ENCODE peak calls at places on chromosome 20, in nine cellular contexts. One of them, this sample, is unnamed.

GRCh38 chr20:19964289-19965263 is 52.6 kb upstream of the NAA20 start:
- DNase-seq in WERI-Rb-1: no peak
- DNase-seq in A549: peak
- DNase-seq in transverse colon: peak
- DNase-seq in adrenal gland: peak
- DNase-seq in heart right ventricle: no peak
- DNase-seq in dorsolateral prefrontal cortex: no peak
- DNase-seq in OCI-LY7: no peak
- DNase-seq in foreskin keratinocyte: peak
- DNase-seq in this sample: peak

GRCh38 chr20:14687317-14687716 is 349.9 kb upstream of the FLRT3 start:
- DNase-seq in WERI-Rb-1: no peak
- DNase-seq in A549: no peak
- DNase-seq in transverse colon: no peak
- DNase-seq in adrenal gland: no peak
- DNase-seq in heart right ventricle: no peak
- DNase-seq in dorsolateral prefrontal cortex: no peak
- DNase-seq in OCI-LY7: no peak
- DNase-seq in foreskin keratinocyte: peak
- DNase-seq in this sample: peak

GRCh38 chr20:64209148-64209547 is 44.9 kb downstream of the MYT1 start:
- DNase-seq in WERI-Rb-1: no peak
- DNase-seq in A549: no peak
- DNase-seq in transverse colon: no peak
- DNase-seq in adrenal gland: no peak
- DNase-seq in heart right ventricle: no peak
- DNase-seq in dorsolateral prefrontal cortex: no peak
- DNase-seq in OCI-LY7: no peak
- DNase-seq in foreskin keratinocyte: no peak
- DNase-seq in this sample: no peak

GRCh38 chr20:41398408-41398807 is 31.8 kb upstream of the EMILIN3 start:
- DNase-seq in WERI-Rb-1: no peak
- DNase-seq in A549: no peak
- DNase-seq in transverse colon: peak
- DNase-seq in adrenal gland: no peak
- DNase-seq in heart right ventricle: no peak
- DNase-seq in dorsolateral prefrontal cortex: no peak
- DNase-seq in OCI-LY7: no peak
- DNase-seq in foreskin keratinocyte: no peak
- DNase-seq in this sample: no peak

GRCh38 chr20:63567382-63568169 is 6.5 kb downstream of the HELZ2 start:
- DNase-seq in WERI-Rb-1: no peak
- DNase-seq in A549: no peak
- DNase-seq in transverse colon: peak
- DNase-seq in adrenal gland: no peak
- DNase-seq in heart right ventricle: no peak
- DNase-seq in dorsolateral prefrontal cortex: no peak
- DNase-seq in OCI-LY7: peak
- DNase-seq in foreskin keratinocyte: no peak
- DNase-seq in this sample: no peak

GRCh38 chr20:3162080-3162611 is 2.5 kb upstream of the FASTKD5 start:
- DNase-seq in WERI-Rb-1: peak
- DNase-seq in A549: no peak
- DNase-seq in transverse colon: no peak
- DNase-seq in adrenal gland: no peak
- DNase-seq in heart right ventricle: no peak
- DNase-seq in dorsolateral prefrontal cortex: no peak
- DNase-seq in OCI-LY7: no peak
- DNase-seq in foreskin keratinocyte: no peak
- DNase-seq in this sample: no peak

GRCh38 chr20:41697861-41698559 is 79.8 kb upstream of the CHD6 start:
- DNase-seq in WERI-Rb-1: peak
- DNase-seq in A549: no peak
- DNase-seq in transverse colon: no peak
- DNase-seq in adrenal gland: no peak
- DNase-seq in heart right ventricle: no peak
- DNase-seq in dorsolateral prefrontal cortex: no peak
- DNase-seq in OCI-LY7: peak
- DNase-seq in foreskin keratinocyte: peak
- DNase-seq in this sample: peak

GRCh38 chr20:33908351-33908750 is 85.4 kb upstream of the RALY start:
- DNase-seq in WERI-Rb-1: no peak
- DNase-seq in A549: no peak
- DNase-seq in transverse colon: no peak
- DNase-seq in adrenal gland: no peak
- DNase-seq in heart right ventricle: no peak
- DNase-seq in dorsolateral prefrontal cortex: no peak
- DNase-seq in OCI-LY7: no peak
- DNase-seq in foreskin keratinocyte: no peak
- DNase-seq in this sample: no peak

GRCh38 chr20:33437141-33437911 is 6.2 kb downstream of the SNTA1 start:
- DNase-seq in WERI-Rb-1: no peak
- DNase-seq in A549: no peak
- DNase-seq in transverse colon: no peak
- DNase-seq in adrenal gland: no peak
- DNase-seq in heart right ventricle: peak
- DNase-seq in dorsolateral prefrontal cortex: peak
- DNase-seq in OCI-LY7: no peak
- DNase-seq in foreskin keratinocyte: no peak
- DNase-seq in this sample: no peak

GRCh38 chr20:62155428-62156253 is 12.1 kb downstream of the SS18L1 start:
- DNase-seq in WERI-Rb-1: no peak
- DNase-seq in A549: no peak
- DNase-seq in transverse colon: no peak
- DNase-seq in adrenal gland: no peak
- DNase-seq in heart right ventricle: no peak
- DNase-seq in dorsolateral prefrontal cortex: no peak
- DNase-seq in OCI-LY7: no peak
- DNase-seq in foreskin keratinocyte: peak
- DNase-seq in this sample: peak

GRCh38 chr20:47272893-47273590 is 83.5 kb downstream of the ZMYND8 start:
- DNase-seq in WERI-Rb-1: peak
- DNase-seq in A549: peak
- DNase-seq in transverse colon: peak
- DNase-seq in adrenal gland: peak
- DNase-seq in heart right ventricle: no peak
- DNase-seq in dorsolateral prefrontal cortex: no peak
- DNase-seq in OCI-LY7: peak
- DNase-seq in foreskin keratinocyte: peak
- DNase-seq in this sample: peak

GRCh38 chr20:47503685-47504084 is 2.0 kb downstream of the NCOA3 start:
- DNase-seq in WERI-Rb-1: no peak
- DNase-seq in A549: no peak
- DNase-seq in transverse colon: no peak
- DNase-seq in adrenal gland: no peak
- DNase-seq in heart right ventricle: no peak
- DNase-seq in dorsolateral prefrontal cortex: no peak
- DNase-seq in OCI-LY7: peak
- DNase-seq in foreskin keratinocyte: no peak
- DNase-seq in this sample: no peak

GRCh38 chr20:57223648-57224489 is 42.6 kb downstream of the BMP7 start:
- DNase-seq in WERI-Rb-1: no peak
- DNase-seq in A549: no peak
- DNase-seq in transverse colon: peak
- DNase-seq in adrenal gland: peak
- DNase-seq in heart right ventricle: peak
- DNase-seq in dorsolateral prefrontal cortex: no peak
- DNase-seq in OCI-LY7: peak
- DNase-seq in foreskin keratinocyte: peak
- DNase-seq in this sample: peak

GRCh38 chr20:61436674-61437279 is 184.7 kb downstream of the CDH4 start:
- DNase-seq in WERI-Rb-1: no peak
- DNase-seq in A549: no peak
- DNase-seq in transverse colon: no peak
- DNase-seq in adrenal gland: no peak
- DNase-seq in heart right ventricle: no peak
- DNase-seq in dorsolateral prefrontal cortex: no peak
- DNase-seq in OCI-LY7: no peak
- DNase-seq in foreskin keratinocyte: peak
- DNase-seq in this sample: peak

GRCh38 chr20:17808782-17809181 is 109.0 kb downstream of the BANF2 start:
- DNase-seq in WERI-Rb-1: no peak
- DNase-seq in A549: no peak
- DNase-seq in transverse colon: no peak
- DNase-seq in adrenal gland: no peak
- DNase-seq in heart right ventricle: peak
- DNase-seq in dorsolateral prefrontal cortex: no peak
- DNase-seq in OCI-LY7: no peak
- DNase-seq in foreskin keratinocyte: no peak
- DNase-seq in this sample: no peak
- H3K27ac ChIP-seq in WERI-Rb-1: no peak
- H3K27ac ChIP-seq in A549: no peak
- H3K27ac ChIP-seq in transverse colon: peak
- H3K27ac ChIP-seq in adrenal gland: no peak
- H3K27ac ChIP-seq in heart right ventricle: peak
- H3K27ac ChIP-seq in dorsolateral prefrontal cortex: no peak
- H3K27ac ChIP-seq in OCI-LY7: no peak
- H3K27ac ChIP-seq in foreskin keratinocyte: no peak
- H3K27ac ChIP-seq in this sample: no peak

GRCh38 chr20:37956099-37956498 is 53.2 kb downstream of the VSTM2L start:
- DNase-seq in WERI-Rb-1: no peak
- DNase-seq in A549: no peak
- DNase-seq in transverse colon: no peak
- DNase-seq in adrenal gland: no peak
- DNase-seq in heart right ventricle: no peak
- DNase-seq in dorsolateral prefrontal cortex: no peak
- DNase-seq in OCI-LY7: no peak
- DNase-seq in foreskin keratinocyte: no peak
- DNase-seq in this sample: no peak
- TF ChIP-seq CTCF in WERI-Rb-1: no peak
- TF ChIP-seq CTCF in A549: no peak
- TF ChIP-seq CTCF in transverse colon: no peak
- TF ChIP-seq CTCF in adrenal gland: no peak
- TF ChIP-seq CTCF in heart right ventricle: no peak
- TF ChIP-seq CTCF in dorsolateral prefrontal cortex: no peak
- TF ChIP-seq CTCF in OCI-LY7: no peak
- TF ChIP-seq CTCF in foreskin keratinocyte: no peak
- TF ChIP-seq CTCF in this sample: no peak

DNA sequence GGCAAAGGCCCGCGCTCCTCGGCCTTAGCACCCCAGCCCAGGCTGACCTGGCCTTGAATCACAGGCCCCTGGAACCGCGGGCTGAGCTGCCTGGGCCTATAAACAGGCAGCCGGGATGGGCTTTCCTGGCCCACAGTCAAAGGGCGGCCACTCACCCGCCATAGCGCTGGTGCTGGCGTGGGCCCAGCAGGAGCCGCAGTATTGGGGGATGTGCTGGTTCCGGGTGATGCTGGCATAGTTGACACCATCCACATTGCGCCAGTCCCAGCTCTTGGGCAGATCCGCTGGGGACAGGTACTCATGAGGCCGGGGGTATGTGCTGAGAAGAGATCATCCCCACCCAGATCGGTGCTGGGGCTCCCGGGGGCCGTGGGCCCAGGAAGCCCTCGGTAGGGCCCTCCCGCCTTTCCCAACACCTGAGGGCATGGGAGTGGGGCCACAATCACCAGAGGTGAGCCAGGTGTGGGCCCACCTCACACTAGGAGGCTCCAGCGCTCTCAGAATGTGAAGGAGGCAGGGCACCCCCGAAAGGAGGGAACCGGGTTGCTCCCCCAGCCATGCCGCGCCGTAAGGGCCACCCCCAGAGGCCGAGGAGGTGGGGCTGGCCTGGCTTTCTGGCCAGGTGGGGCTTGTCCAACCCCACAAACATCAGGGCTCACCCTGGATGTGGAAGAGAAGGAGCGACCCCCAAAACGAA is 739 bp downstream of the CTSZ start:
- DNase-seq in WERI-Rb-1: no peak
- DNase-seq in A549: no peak
- DNase-seq in transverse colon: peak
- DNase-seq in adrenal gland: peak
- DNase-seq in heart right ventricle: no peak
- DNase-seq in dorsolateral prefrontal cortex: peak
- DNase-seq in OCI-LY7: peak
- DNase-seq in foreskin keratinocyte: no peak
- DNase-seq in this sample: peak
- H3K27ac ChIP-seq in WERI-Rb-1: no peak
- H3K27ac ChIP-seq in A549: peak
- H3K27ac ChIP-seq in transverse colon: peak
- H3K27ac ChIP-seq in adrenal gland: peak
- H3K27ac ChIP-seq in heart right ventricle: peak
- H3K27ac ChIP-seq in dorsolateral prefrontal cortex: peak
- H3K27ac ChIP-seq in OCI-LY7: peak
- H3K27ac ChIP-seq in foreskin keratinocyte: peak
- H3K27ac ChIP-seq in this sample: peak

GRCh38 chr20:25196701-25197120 is 1.2 kb downstream of the ENTPD6 start:
- DNase-seq in WERI-Rb-1: peak
- DNase-seq in A549: peak
- DNase-seq in transverse colon: no peak
- DNase-seq in adrenal gland: no peak
- DNase-seq in heart right ventricle: no peak
- DNase-seq in dorsolateral prefrontal cortex: no peak
- DNase-seq in OCI-LY7: no peak
- DNase-seq in foreskin keratinocyte: no peak
- DNase-seq in this sample: no peak

GRCh38 chr20:25198663-25199363 is 3.3 kb downstream of the ENTPD6 start:
- DNase-seq in WERI-Rb-1: no peak
- DNase-seq in A549: no peak
- DNase-seq in transverse colon: no peak
- DNase-seq in adrenal gland: no peak
- DNase-seq in heart right ventricle: no peak
- DNase-seq in dorsolateral prefrontal cortex: no peak
- DNase-seq in OCI-LY7: no peak
- DNase-seq in foreskin keratinocyte: no peak
- DNase-seq in this sample: no peak

GRCh38 chr20:25195962-25196700 is 619 bp downstream of the ENTPD6 start:
- DNase-seq in WERI-Rb-1: peak
- DNase-seq in A549: peak
- DNase-seq in transverse colon: peak
- DNase-seq in adrenal gland: peak
- DNase-seq in heart right ventricle: peak
- DNase-seq in dorsolateral prefrontal cortex: no peak
- DNase-seq in OCI-LY7: no peak
- DNase-seq in foreskin keratinocyte: peak
- DNase-seq in this sample: peak

GRCh38 chr20:25197870-25198190 is 2.3 kb downstream of the ENTPD6 start:
- DNase-seq in WERI-Rb-1: no peak
- DNase-seq in A549: no peak
- DNase-seq in transverse colon: no peak
- DNase-seq in adrenal gland: no peak
- DNase-seq in heart right ventricle: no peak
- DNase-seq in dorsolateral prefrontal cortex: no peak
- DNase-seq in OCI-LY7: no peak
- DNase-seq in foreskin keratinocyte: no peak
- DNase-seq in this sample: no peak

DNA sequence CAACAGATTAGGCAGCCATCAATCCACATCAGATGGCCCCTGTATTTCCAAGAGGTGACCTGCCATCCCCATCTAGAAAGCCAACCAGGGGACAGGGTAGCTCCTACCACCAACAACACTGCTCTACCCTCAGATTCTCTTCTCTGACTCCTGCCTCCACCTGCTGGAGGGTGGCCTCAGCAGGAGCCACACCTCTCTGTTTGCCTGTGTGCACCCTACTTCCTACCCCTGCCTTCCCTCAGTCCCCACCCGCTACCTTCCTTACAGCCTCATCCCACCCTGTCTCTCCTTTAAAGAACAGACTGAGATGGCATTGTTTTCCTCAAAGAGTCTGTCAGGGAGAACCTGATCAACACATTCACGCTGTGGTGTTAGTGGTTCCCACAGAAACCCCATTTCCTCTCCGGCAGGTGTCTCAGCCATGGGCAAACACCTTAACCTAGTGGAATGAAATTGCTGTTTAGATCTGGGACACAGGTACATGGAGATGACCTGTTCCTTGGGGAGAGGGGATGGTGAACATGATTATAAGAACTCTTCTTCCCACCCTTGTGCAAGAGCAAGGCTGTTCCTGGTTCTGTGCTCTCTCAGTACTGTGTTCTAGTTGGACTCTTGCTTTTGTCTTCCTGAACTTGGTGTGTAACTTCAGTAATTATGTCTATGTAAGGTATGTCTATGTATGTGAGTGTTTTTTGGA is 1.8 kb downstream of the ENTPD6 start:
- DNase-seq in WERI-Rb-1: no peak
- DNase-seq in A549: no peak
- DNase-seq in transverse colon: peak
- DNase-seq in adrenal gland: no peak
- DNase-seq in heart right ventricle: no peak
- DNase-seq in dorsolateral prefrontal cortex: no peak
- DNase-seq in OCI-LY7: no peak
- DNase-seq in foreskin keratinocyte: no peak
- DNase-seq in this sample: no peak
- TF ChIP-seq CTCF in WERI-Rb-1: peak
- TF ChIP-seq CTCF in A549: no peak
- TF ChIP-seq CTCF in transverse colon: peak
- TF ChIP-seq CTCF in adrenal gland: no peak
- TF ChIP-seq CTCF in heart right ventricle: no peak
- TF ChIP-seq CTCF in dorsolateral prefrontal cortex: no peak
- TF ChIP-seq CTCF in OCI-LY7: no peak
- TF ChIP-seq CTCF in foreskin keratinocyte: peak
- TF ChIP-seq CTCF in this sample: no peak

This sample was measured in RWPE1.